ENCODE peak calls at places on chromosomes 6 and 20, in eight cellular contexts. R, V, W, K, Z, P, F and S are unnamed samples.
A peak's percentile ranks its signal among the peaks of the same experiment; 100 is the strongest.

GRCh38 chr6:158769696-158770446 is 49.3 kb downstream of the EZR start:
- DNase-seq in Z (no peak), P (no peak), R (no peak), V (peak; percentile 52), F (no peak), K (no peak), W (no peak), S (no peak)

GRCh38 chr6:137119196-137120104 is 54.0 kb downstream of the IL22RA2 start:
- DNase-seq in W (no peak), F (no peak), P (no peak), R (no peak), V (no peak), Z (no peak), K (no peak), S (no peak)

GRCh38 chr20:47405775-47406325 is 49.4 kb upstream of the ZMYND8 start:
- DNase-seq in V (no peak), F (no peak), W (no peak), P (no peak), R (no peak), K (no peak), Z (no peak), S (no peak)

GRCh38 chr6:167980911-167981310 is 16.6 kb upstream of the KIF25 start:
- DNase-seq in R (no peak), P (no peak), K (no peak), V (no peak), Z (no peak), F (no peak), W (no peak), S (no peak)

GRCh38 chr6:56145616-56146015 is 101.8 kb downstream of the COL21A1 start:
- DNase-seq in K (no peak), R (no peak), W (no peak), P (no peak), F (no peak), Z (no peak), V (no peak), S (no peak)

GRCh38 chr6:19413323-19413722 is 423.8 kb upstream of the ID4 start:
- DNase-seq in F (no peak), P (no peak), K (no peak), Z (no peak), W (no peak), V (peak; percentile 78), R (peak; percentile 27), S (peak; percentile 70)

GRCh38 chr6:26300359-26300758 is 64.6 kb upstream of the BTN3A2 start:
- DNase-seq in V (no peak), W (no peak), F (no peak), R (no peak), P (no peak), Z (no peak), K (no peak), S (no peak)

GRCh38 chr6:46734867-46735719 is at the start of gene PLA2G7:
- DNase-seq in R (no peak), V (peak; percentile 6), F (no peak), Z (no peak), W (peak; percentile 58), K (peak; percentile 20), P (peak; percentile 79), S (peak; percentile 50)

GRCh38 chr20:37071481-37071911 is 24.3 kb downstream of the RBL1 start:
- DNase-seq in R (peak; percentile 67), K (no peak), Z (peak; percentile 35), V (peak; percentile 53), F (no peak), P (no peak), W (no peak), S (peak; percentile 72)

GRCh38 chr20:53692465-53693067 is 98.9 kb upstream of the ZNF217 start:
- DNase-seq in F (no peak), P (peak; percentile 71), R (peak; percentile 86), K (no peak), W (no peak), Z (no peak), V (peak; percentile 95), S (no peak)

GRCh38 chr6:152089992-152090391 is 282.5 kb downstream of the ESR1 start:
- DNase-seq in R (peak; percentile 55), W (no peak), Z (no peak), F (no peak), K (no peak), V (peak; percentile 78), P (no peak), S (peak; percentile 58)

GRCh38 chr20:4601630-4602296 is 119.9 kb upstream of the PRND start:
- DNase-seq in Z (no peak), R (no peak), F (no peak), P (no peak), W (no peak), K (no peak), V (peak; percentile 27), S (peak; percentile 28)

GRCh38 chr6:127186889-127187288 is 68.4 kb downstream of the RSPO3 start:
- DNase-seq in R (no peak), F (peak; percentile 21), W (peak; percentile 71), K (peak; percentile 3), V (no peak), P (peak; percentile 92), Z (peak; percentile 33), S (no peak)

GRCh38 chr20:57103146-57103800 is 163.2 kb downstream of the BMP7 start:
- DNase-seq in V (no peak), W (no peak), Z (no peak), R (no peak), F (no peak), K (no peak), P (no peak), S (no peak)

GRCh38 chr6:44090465-44090864 is 36.8 kb downstream of the MRPL14 start:
- DNase-seq in P (no peak), W (no peak), R (no peak), V (no peak), Z (no peak), K (no peak), F (no peak), S (no peak)

GRCh38 chr20:35515949-35516645 is 13.4 kb downstream of the C20orf173 start:
- DNase-seq in Z (no peak), V (peak; percentile 91), F (no peak), W (no peak), R (peak; percentile 86), P (no peak), K (peak; percentile 38), S (peak; percentile 88)

GRCh38 chr20:11229772-11230171 is 556.0 kb upstream of the JAG1 start:
- DNase-seq in W (no peak), F (no peak), Z (no peak), K (peak; percentile 15), P (no peak), R (peak; percentile 99), V (peak; percentile 98), S (peak; percentile 77)

GRCh38 chr6:163667372-163668060 is 253.0 kb downstream of the QKI start:
- DNase-seq in Z (no peak), V (peak; percentile 44), F (peak; percentile 94), K (no peak), R (peak; percentile 15), W (peak; percentile 46), P (peak; percentile 83), S (no peak)
- H3K27ac ChIP-seq in Z (no peak overlapping the region), V (no peak overlapping the region), F (peak overlapping the region; percentile 75), K (no peak overlapping the region), R (no peak overlapping the region), W (no peak overlapping the region), P (peak overlapping the region; percentile 68), S (no peak overlapping the region)

GRCh38 chr20:31718952-31719643 is 3.6 kb downstream of the BCL2L1 start:
- DNase-seq in W (peak; percentile 44), K (no peak), R (no peak), V (no peak), Z (no peak), P (no peak), F (no peak), S (peak; percentile 77)

GRCh38 chr20:31722388-31723281 is at the start of gene BCL2L1:
- DNase-seq in Z (peak; percentile 73), K (peak; percentile 71), R (peak; percentile 82), F (peak; percentile 75), V (peak; percentile 67), W (peak; percentile 87), P (peak; percentile 93), S (peak; percentile 80)

GRCh38 chr20:31719644-31720485 is 2.8 kb downstream of the BCL2L1 start:
- DNase-seq in K (peak; percentile 72), W (no peak), V (peak; percentile 49), Z (no peak), F (no peak), P (no peak), R (no peak), S (peak; percentile 76)

GRCh38 chr20:31721408-31722332 is 998 bp downstream of the BCL2L1 start:
- DNase-seq in P (peak; percentile 83), K (no peak), Z (no peak), W (peak; percentile 37), V (no peak), R (no peak), F (peak; percentile 35), S (no peak)

DNA sequence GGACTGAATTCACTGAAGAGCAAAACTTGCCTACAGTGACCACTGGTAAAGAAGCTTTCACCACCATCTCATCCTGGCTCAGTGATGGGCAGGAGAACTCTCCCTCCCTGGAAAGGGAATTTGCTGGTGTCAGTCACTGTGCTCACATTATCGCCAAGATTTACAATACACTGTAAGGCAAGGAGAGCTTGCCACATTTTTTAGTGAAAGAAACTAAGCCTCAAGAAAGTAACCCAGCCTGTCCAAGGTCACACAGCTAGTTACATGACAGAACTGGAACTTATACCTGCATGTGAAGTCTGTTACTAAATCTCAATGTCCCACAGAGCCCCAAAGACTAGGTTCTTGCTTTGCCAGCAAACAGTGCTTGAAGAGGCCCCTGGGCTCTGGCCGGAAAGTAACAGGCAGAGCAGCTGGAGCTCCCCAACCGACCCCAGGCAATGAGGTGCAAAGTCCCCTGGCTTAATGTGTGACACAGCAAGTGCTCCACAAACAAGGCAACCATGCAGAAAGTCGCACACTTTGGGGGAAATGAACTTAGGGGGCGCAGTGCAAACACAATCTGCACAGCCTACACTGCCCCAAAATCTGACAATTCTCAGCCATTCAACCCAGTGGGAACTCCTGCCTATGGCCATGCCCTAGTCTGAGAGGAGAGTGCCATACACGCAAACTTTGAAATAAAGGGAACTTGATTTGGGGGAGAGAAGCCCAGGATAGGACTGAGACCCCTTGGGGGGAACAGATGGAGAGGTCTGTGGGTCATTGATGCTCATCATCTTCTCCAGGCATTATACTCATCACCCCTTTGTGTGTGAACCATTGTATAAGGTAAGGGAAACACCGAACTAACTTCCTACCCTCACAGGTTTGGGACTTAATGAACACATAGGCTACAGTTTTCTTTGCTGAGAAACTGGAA is 1.9 kb downstream of the BCL2L1 start:
- DNase-seq in R (no peak), Z (no peak), F (peak; percentile 85), W (no peak), P (no peak), V (no peak), K (no peak), S (no peak)
- H3K4me1 ChIP-seq in R (peaks cover 25% of the 10 kb centered on the region), Z (peaks cover 63% of the 10 kb centered on the region), F (peaks cover 49% of the 10 kb centered on the region), W (peaks cover 68% of the 10 kb centered on the region), P (peaks cover 69% of the 10 kb centered on the region), V (peaks cover 56% of the 10 kb centered on the region), K (peaks cover 38% of the 10 kb centered on the region), S (peaks cover 27% of the 10 kb centered on the region)

GRCh38 chr20:16295534-16295933 is 277.7 kb downstream of the KIF16B start:
- DNase-seq in K (no peak), P (no peak), V (no peak), R (no peak), F (no peak), Z (no peak), W (no peak), S (no peak)
- TF ChIP-seq CTCF in K (no peak), P (no peak), V (no peak), R (no peak), F (no peak), Z (no peak), W (no peak), S (no peak)

DNA sequence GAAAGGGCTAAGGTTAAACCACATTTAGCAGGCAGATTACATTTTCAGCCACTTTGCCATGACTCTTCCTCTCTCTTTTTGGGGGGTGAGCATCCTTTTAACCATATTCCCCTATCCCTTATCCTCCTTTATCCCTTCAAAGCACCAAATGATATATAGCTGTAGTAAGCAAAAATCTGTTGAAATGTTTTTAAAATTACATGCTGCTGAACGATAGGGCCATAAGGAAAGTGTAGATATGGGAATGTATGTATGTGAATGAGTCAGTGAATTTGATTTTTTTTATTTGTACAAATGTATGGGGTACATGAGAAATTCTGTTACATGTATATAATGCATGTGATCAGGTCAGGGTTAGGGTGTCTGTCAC is 327.1 kb downstream of the ZFAND3 start:
- DNase-seq in W (no peak), Z (no peak), K (no peak), V (no peak), F (no peak), P (no peak), R (peak; percentile 21), S (no peak)
- H3K27ac ChIP-seq in W (no peak overlapping the region), Z (no peak overlapping the region), K (no peak overlapping the region), V (no peak overlapping the region), F (no peak overlapping the region), P (no peak overlapping the region), R (no peak overlapping the region), S (no peak overlapping the region)